ENCODE peak calls at places on chromosomes 5 and 9, in five cellular contexts. I is MCF 10A, N is neural crest cell, M is MM.1S, D is ovary. Z is an unnamed sample.

GRCh38 chr9:5670079-5670478 is 41.2 kb downstream of the RIC1 start:
- DNase-seq in D (no peak), M (no peak), N (no peak), I (no peak), Z (no peak)

GRCh38 chr5:175749591-175749990 is 91.7 kb downstream of the HRH2 start:
- DNase-seq in D (no peak), I (peak), N (no peak), M (no peak), Z (no peak)

GRCh38 chr5:180160822-180161221 is 48.2 kb downstream of the RASGEF1C start:
- DNase-seq in D (no peak), N (no peak), I (no peak), M (no peak), Z (no peak)

GRCh38 chr5:10921176-10921575 is 160.1 kb upstream of the DAP start:
- DNase-seq in D (no peak), I (no peak), M (no peak), N (no peak), Z (no peak)

GRCh38 chr5:94793113-94793815 is 174.8 kb downstream of the SLF1 start:
- DNase-seq in I (no peak), N (no peak), D (no peak), M (peak), Z (peak)

GRCh38 chr9:98944130-98945074 is 695 bp downstream of the COL15A1 start:
- DNase-seq in N (no peak), D (peak), I (no peak), M (no peak), Z (no peak)

GRCh38 chr5:131533844-131534243 is 101.2 kb downstream of the RAPGEF6 start:
- DNase-seq in M (no peak), D (no peak), I (no peak), N (no peak), Z (no peak)

GRCh38 chr5:61817472-61818326 is 485.6 kb downstream of the ZSWIM6 start:
- DNase-seq in D (peak), I (peak), M (no peak), N (peak), Z (no peak)

GRCh38 chr9:6695121-6695814 is 49.7 kb upstream of the GLDC start:
- DNase-seq in N (no peak), I (no peak), D (no peak), M (no peak), Z (no peak)
- TF ChIP-seq CTCF in N (no peak), I (no peak), D (no peak), M (no peak), Z (no peak)

GRCh38 chr9:35097573-35097972 is 1.2 kb upstream of the PIGO start:
- DNase-seq in N (no peak), M (no peak), I (no peak), D (no peak), Z (no peak)

GRCh38 chr9:35091536-35091935 is 4.9 kb downstream of the PIGO start:
- DNase-seq in N (no peak), I (no peak), M (no peak), D (no peak), Z (no peak)

GRCh38 chr9:35096035-35096849 is at the start of gene PIGO:
- DNase-seq in M (peak), I (peak), D (peak), N (peak), Z (peak)

DNA sequence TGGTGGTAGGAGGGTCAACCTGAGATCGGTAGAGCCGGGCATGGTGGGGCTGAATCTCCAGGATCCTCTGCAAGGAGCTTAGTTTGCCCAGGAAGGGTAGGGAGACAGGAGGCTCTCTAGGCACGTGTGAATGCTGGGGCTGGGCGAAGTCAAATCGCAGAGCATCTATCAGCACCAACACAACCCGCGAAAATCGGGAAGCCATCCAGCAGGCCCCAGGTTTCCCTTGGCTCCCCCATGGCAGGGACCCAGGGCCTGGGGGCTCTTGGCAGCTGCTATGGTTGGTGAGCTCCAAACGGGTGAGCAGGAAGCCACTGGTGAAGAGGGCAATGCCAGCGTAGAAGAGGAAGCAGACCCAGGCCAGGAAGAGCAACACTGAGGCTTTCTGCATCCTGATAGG is 1.2 kb downstream of the PIGO start:
- DNase-seq in M (no peak), D (no peak), I (no peak), N (no peak), Z (no peak)
- TF ChIP-seq CTCF in M (no peak), D (no peak), I (no peak), N (no peak), Z (no peak)

DNA sequence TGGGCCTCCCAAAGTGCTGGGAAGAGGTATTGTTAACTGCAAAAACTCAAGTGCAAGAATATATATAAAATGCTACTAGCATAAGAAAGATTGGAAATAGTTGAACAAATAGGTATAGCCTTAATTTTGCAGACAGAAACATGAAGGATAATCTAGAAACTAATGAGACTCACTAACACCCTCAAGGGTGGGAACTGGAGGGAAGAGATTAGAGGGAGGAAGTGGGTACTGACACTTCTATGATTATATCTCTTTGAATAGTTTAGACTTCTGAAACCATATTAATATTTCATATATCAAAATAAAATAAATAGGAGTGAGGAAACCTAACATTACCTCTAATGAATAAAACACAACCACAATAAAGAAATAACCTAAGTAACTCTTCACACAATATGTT is 23.0 kb downstream of the AUH start:
- DNase-seq in D (no peak), M (no peak), I (no peak), N (no peak), Z (no peak)
- TF ChIP-seq CTCF in D (no peak), M (no peak), I (no peak), N (no peak), Z (no peak)

GRCh38 chr9:135499326-135500070 is 984 bp upstream of the MRPS2 start:
- DNase-seq in D (peak), M (peak), N (peak), I (peak), Z (peak)
- TF ChIP-seq CTCF in D (peak), M (no peak), N (no peak), I (no peak), Z (no peak)

Z was measured in GM20000.